ENCODE peak calls at places on chromosomes 13 and 19, in eight cellular contexts. N is CD4-positive, alpha-beta T cell; H is aorta; W is brain microvascular endothelial cell; Y is psoas muscle; E is lung; V is neuronal stem cell; A is sigmoid colon. T is an unnamed sample.

GRCh38 chr19:13010038-13010991 is 15.0 kb downstream of the NFIX start:
- DNase-seq in N (no peak), H (peak; percentile 91), W (no peak), Y (peak; percentile 80), E (no peak), V (no peak), A (no peak), T (no peak)

GRCh38 chr13:95564091-95564490 is 11.6 kb downstream of the CLDN10 start:
- DNase-seq in N (no peak), H (no peak), W (no peak), Y (no peak), E (no peak), V (no peak), A (no peak), T (no peak)

GRCh38 chr13:31670831-31671617 is 68.3 kb upstream of the RXFP2 start:
- DNase-seq in N (no peak), H (no peak), W (no peak), Y (no peak), E (no peak), V (no peak), A (no peak), T (no peak)

GRCh38 chr13:27943951-27944350 is 24.2 kb downstream of the PDX1 start:
- DNase-seq in N (no peak), H (no peak), W (no peak), Y (no peak), E (no peak), V (no peak), A (no peak), T (no peak)

GRCh38 chr19:17337675-17338439 is 504 bp downstream of the GTPBP3 start:
- DNase-seq in N (no peak), H (no peak), W (no peak), Y (no peak), E (no peak), V (no peak), A (no peak), T (no peak)

GRCh38 chr13:102443234-102443633 is 41.4 kb upstream of the FGF14 start:
- DNase-seq in N (no peak), H (no peak), W (no peak), Y (no peak), E (no peak), V (no peak), A (no peak), T (no peak)

GRCh38 chr13:78602561-78603239 is 652 bp downstream of the POU4F1 start:
- DNase-seq in N (no peak), H (peak; percentile 66), W (no peak), Y (no peak), E (no peak), V (peak; percentile 23), A (no peak), T (no peak)

GRCh38 chr13:68099616-68100015 is 869.5 kb upstream of the PCDH9 start:
- DNase-seq in N (no peak), H (no peak), W (peak; percentile 81), Y (no peak), E (no peak), V (no peak), A (no peak), T (peak; percentile 13)

GRCh38 chr13:32587774-32588165 is 1.5 kb downstream of the PDS5B start:
- DNase-seq in N (no peak), H (no peak), W (peak; percentile 1), Y (no peak), E (no peak), V (no peak), A (no peak), T (no peak)

GRCh38 chr19:10233946-10234345 is 2.8 kb upstream of the S1PR2 start:
- DNase-seq in N (no peak), H (no peak), W (no peak), Y (no peak), E (no peak), V (no peak), A (no peak), T (no peak)

GRCh38 chr13:94764576-94765321 is 52.4 kb upstream of the SOX21 start:
- DNase-seq in N (no peak), H (no peak), W (no peak), Y (no peak), E (no peak), V (peak; percentile 8), A (no peak), T (no peak)

GRCh38 chr13:50244913-50245574 is 229.8 kb downstream of the KCNRG start:
- DNase-seq in N (no peak), H (no peak), W (peak; percentile 91), Y (no peak), E (peak; percentile 50), V (no peak), A (no peak), T (peak; percentile 51)

GRCh38 chr13:45138282-45138681 is 18.0 kb downstream of the GTF2F2 start:
- DNase-seq in N (no peak), H (no peak), W (no peak), Y (no peak), E (no peak), V (no peak), A (no peak), T (no peak)

GRCh38 chr19:11596156-11596555 is 1.1 kb upstream of the ZNF627 start:
- DNase-seq in N (no peak), H (peak; percentile 68), W (no peak), Y (no peak), E (no peak), V (no peak), A (no peak), T (no peak)

GRCh38 chr19:29876414-29876813 is 64.6 kb downstream of the CCNE1 start:
- DNase-seq in N (no peak), H (peak; percentile 41), W (no peak), Y (no peak), E (no peak), V (no peak), A (no peak), T (no peak)

GRCh38 chr19:29873024-29873800 is 61.4 kb downstream of the CCNE1 start:
- DNase-seq in N (peak; percentile 63), H (peak; percentile 87), W (no peak), Y (peak; percentile 83), E (peak; percentile 51), V (peak; percentile 66), A (no peak), T (no peak)

GRCh38 chr19:29878973-29879654 is 62.9 kb upstream of the URI1 start:
- DNase-seq in N (no peak), H (peak; percentile 78), W (peak; percentile 32), Y (peak; percentile 66), E (no peak), V (no peak), A (no peak), T (no peak)

GRCh38 chr19:29873801-29874575 is 62.2 kb downstream of the CCNE1 start:
- DNase-seq in N (no peak), H (peak; percentile 55), W (no peak), Y (no peak), E (no peak), V (no peak), A (no peak), T (no peak)

GRCh38 chr19:29875931-29876330 is 64.1 kb downstream of the CCNE1 start:
- DNase-seq in N (no peak), H (peak; percentile 49), W (no peak), Y (no peak), E (no peak), V (no peak), A (peak; percentile 37), T (no peak)
- H3K27me3 ChIP-seq in N (peaks cover 12% of the 10 kb centered on the region), H (no peaks in the 10 kb centered on the region), W (peaks cover 6% of the 10 kb centered on the region), Y (no peaks in the 10 kb centered on the region), E (no peaks in the 10 kb centered on the region), V (peaks cover 2% of the 10 kb centered on the region), A (peaks cover 23% of the 10 kb centered on the region), T (peaks cover 4% of the 10 kb centered on the region)

DNA sequence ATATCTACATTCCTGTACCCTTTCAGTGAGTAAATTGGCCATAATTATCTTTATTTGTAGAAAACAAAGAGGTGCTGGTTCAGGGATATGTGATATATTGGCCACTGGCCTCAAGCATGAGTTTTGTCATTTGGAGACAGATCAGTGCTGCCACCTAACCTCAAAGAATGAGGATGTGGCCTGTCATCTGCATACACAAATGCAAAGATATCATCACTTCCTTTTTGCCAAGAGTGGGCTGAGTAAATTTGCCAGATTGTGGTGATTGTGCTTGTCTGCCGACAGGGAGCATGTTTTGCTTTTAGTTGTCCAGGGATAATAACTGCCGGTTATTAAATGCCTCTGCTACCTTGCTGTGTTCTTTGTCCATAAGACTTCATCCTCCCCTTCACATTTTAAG is 44.2 kb downstream of the WASF3 start:
- DNase-seq in N (no peak), H (no peak), W (peak; percentile 43), Y (no peak), E (no peak), V (no peak), A (no peak), T (no peak)
- H3K27ac ChIP-seq in N (no peak overlapping the region), H (no peak overlapping the region), W (no peak overlapping the region), Y (no peak overlapping the region), E (no peak overlapping the region), V (no peak overlapping the region), A (no peak overlapping the region), T (no peak overlapping the region)

DNA sequence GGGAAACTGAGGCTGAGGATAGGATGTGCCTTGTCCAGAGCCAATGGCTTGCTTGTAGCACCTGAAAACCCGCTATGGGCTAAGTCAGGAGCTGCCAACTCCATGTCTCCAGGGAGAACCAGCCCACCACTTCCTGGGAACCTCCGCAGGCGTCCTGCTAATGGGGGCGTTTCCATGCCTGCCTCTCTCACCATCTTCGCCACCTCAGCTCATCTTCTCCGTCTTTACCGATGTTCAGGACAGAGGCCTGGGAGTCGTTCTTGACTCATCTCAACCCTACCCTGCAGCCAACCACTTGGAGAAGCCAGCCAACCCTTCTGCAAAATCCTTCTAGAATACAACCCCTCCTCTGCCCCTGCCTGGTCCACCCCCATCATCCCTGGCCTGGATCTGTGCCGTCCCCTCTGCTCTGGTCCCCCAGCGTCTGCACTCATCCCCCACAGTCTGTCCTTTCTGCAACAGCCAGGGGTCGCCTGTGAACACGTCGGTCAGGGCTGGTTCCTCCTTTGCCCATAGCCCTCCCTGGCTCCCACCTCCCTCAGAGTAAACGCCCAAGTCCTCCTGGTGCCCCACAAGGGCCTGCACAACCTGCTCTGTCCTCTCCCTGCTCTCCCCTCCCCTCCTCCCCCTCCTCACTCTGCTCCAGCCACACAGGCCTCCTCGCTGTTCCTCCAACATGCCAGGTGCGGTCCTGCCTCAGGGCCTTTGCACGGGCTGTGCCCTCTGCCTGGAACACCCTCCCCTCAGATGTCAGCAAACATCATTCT is 31.0 kb downstream of the PTPRS start:
- DNase-seq in N (no peak), H (no peak), W (no peak), Y (no peak), E (no peak), V (no peak), A (peak; percentile 70), T (no peak)
- H3K27me3 ChIP-seq in N (no peaks in the 10 kb centered on the region), H (no peaks in the 10 kb centered on the region), W (no peaks in the 10 kb centered on the region), Y (no peaks in the 10 kb centered on the region), E (no peaks in the 10 kb centered on the region), V (no peaks in the 10 kb centered on the region), A (no peaks in the 10 kb centered on the region), T (no peaks in the 10 kb centered on the region)

DNA sequence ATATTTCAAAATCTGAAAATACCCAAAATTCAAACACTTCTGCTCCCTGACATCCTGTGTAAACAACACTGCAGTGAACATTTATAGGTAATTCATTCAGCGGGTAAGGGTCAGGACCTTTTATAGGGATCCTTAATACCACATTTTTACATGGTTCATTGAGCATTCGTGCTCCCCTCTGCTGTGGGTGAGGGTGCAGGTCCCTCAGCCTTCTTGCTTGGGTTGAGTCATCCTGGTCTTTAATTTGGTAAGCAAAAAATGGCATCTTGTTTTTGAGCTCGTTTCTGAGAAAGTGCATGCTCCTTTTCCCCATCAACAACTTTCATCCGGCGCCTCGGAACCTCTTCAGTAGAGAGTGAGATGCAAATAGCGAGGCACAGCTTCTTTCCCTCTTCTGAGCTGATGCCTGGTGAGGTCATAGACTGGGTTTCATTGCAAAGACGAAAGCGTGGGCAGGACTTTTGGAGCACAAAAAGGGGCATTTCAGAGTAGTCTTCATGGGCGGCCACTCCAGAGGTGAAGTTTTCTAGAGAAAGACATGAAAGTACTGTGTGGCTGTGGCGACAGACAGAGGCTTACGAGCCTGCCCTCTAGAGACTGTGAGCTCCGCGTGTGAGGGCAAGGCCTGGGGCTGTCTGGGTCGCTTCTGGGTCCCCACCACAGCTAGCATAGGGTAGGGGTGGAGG is 44.5 kb downstream of the BBC3 start:
- DNase-seq in N (peak; percentile 71), H (no peak), W (no peak), Y (no peak), E (no peak), V (no peak), A (no peak), T (no peak)
- H3K27ac ChIP-seq in N (peak overlapping the region; percentile 84), H (no peak overlapping the region), W (no peak overlapping the region), Y (no peak overlapping the region), E (no peak overlapping the region), V (no peak overlapping the region), A (peak overlapping the region; percentile 83), T (no peak overlapping the region)

T was measured in AG04450.